ENCODE peak calls at places on chromosomes 12 and 14, in nine cellular contexts. I is NB4, Y is T-helper 1 cell, O is RPMI7951, W is sigmoid colon, V is T-helper 9 cell, K is fibroblast of the conjunctiva, U is nucleus accumbens, P is HTR-8/SVneo. F is an unnamed sample.

GRCh38 chr12:123948401-123949117 is 24.1 kb downstream of the CCDC92 start:
- DNase-seq in I (no peak), Y (no peak), O (no peak), W (no peak), V (no peak), K (no peak), U (no peak), P (no peak), F (no peak)

GRCh38 chr14:68208218-68208617 is 388.6 kb downstream of the RAD51B start:
- DNase-seq in I (no peak), Y (no peak), O (peak; percentile 52), W (no peak), V (no peak), K (no peak), U (no peak), P (no peak), F (peak; percentile 60)

GRCh38 chr14:58777541-58777979 is 139.8 kb downstream of the DACT1 start:
- DNase-seq in I (no peak), Y (no peak), O (no peak), W (no peak), V (no peak), K (no peak), U (no peak), P (no peak), F (no peak)

GRCh38 chr14:76955575-76956252 is 72.8 kb downstream of the IRF2BPL start:
- DNase-seq in I (peak; percentile 89), Y (peak; percentile 52), O (peak; percentile 91), W (no peak), V (peak; percentile 46), K (no peak), U (peak; percentile 45), P (peak; percentile 64), F (no peak)

GRCh38 chr14:36751920-36752319 is 90.3 kb downstream of the PAX9 start:
- DNase-seq in I (no peak), Y (no peak), O (no peak), W (no peak), V (no peak), K (no peak), U (no peak), P (no peak), F (no peak)

GRCh38 chr14:60349663-60350365 is 100.8 kb downstream of the PPM1A start:
- DNase-seq in I (peak; percentile 52), Y (no peak), O (peak; percentile 34), W (no peak), V (no peak), K (peak; percentile 43), U (no peak), P (peak; percentile 83), F (peak; percentile 29)

GRCh38 chr12:93722757-93723567 is 45.8 kb downstream of the CRADD start:
- DNase-seq in I (peak; percentile 13), Y (no peak), O (peak; percentile 95), W (no peak), V (no peak), K (peak; percentile 14), U (no peak), P (no peak), F (no peak)

GRCh38 chr12:131438874-131439273 is 272.0 kb upstream of the SFSWAP start:
- DNase-seq in I (no peak), Y (no peak), O (no peak), W (no peak), V (no peak), K (no peak), U (no peak), P (no peak), F (no peak)

GRCh38 chr14:77133718-77134338 is 7.8 kb downstream of the ZDHHC22 start:
- DNase-seq in I (peak; percentile 79), Y (peak; percentile 38), O (peak; percentile 61), W (no peak), V (peak; percentile 42), K (peak; percentile 4), U (no peak), P (peak; percentile 87), F (no peak)

GRCh38 chr12:14402697-14403096 is 37.2 kb downstream of the ATF7IP start:
- DNase-seq in I (no peak), Y (no peak), O (no peak), W (no peak), V (no peak), K (no peak), U (no peak), P (no peak), F (no peak)

GRCh38 chr12:52617403-52617785 is 965 bp downstream of the KRT73 start:
- DNase-seq in I (no peak), Y (no peak), O (no peak), W (no peak), V (no peak), K (no peak), U (no peak), P (no peak), F (no peak)

GRCh38 chr14:76267322-76268012 is 108.5 kb upstream of the ESRRB start:
- DNase-seq in I (peak; percentile 31), Y (no peak), O (peak; percentile 50), W (peak; percentile 69), V (no peak), K (peak; percentile 4), U (peak; percentile 14), P (peak; percentile 67), F (peak; percentile 8)

GRCh38 chr12:76426160-76426559 is 77.9 kb upstream of the BBS10 start:
- DNase-seq in I (peak; percentile 7), Y (no peak), O (no peak), W (no peak), V (no peak), K (no peak), U (no peak), P (no peak), F (no peak)

GRCh38 chr12:124036117-124037109 is 63.4 kb downstream of the ZNF664 start:
- DNase-seq in I (peak; percentile 65), Y (peak; percentile 33), O (peak; percentile 44), W (no peak), V (peak; percentile 37), K (no peak), U (peak; percentile 5), P (peak; percentile 44), F (no peak)

GRCh38 chr12:571795-572531 is 91.3 kb downstream of the NINJ2 start:
- DNase-seq in I (peak; percentile 34), Y (no peak), O (peak; percentile 68), W (peak; percentile 65), V (no peak), K (no peak), U (no peak), P (no peak), F (no peak)

GRCh38 chr14:88791629-88792571 is 853 bp downstream of the EML5 start:
- DNase-seq in I (peak; percentile 3), Y (no peak), O (peak; percentile 14), W (peak; percentile 66), V (no peak), K (no peak), U (peak; percentile 44), P (no peak), F (no peak)

GRCh38 chr12:67496616-67497015 is 151.9 kb upstream of the DYRK2 start:
- DNase-seq in I (no peak), Y (no peak), O (no peak), W (no peak), V (no peak), K (no peak), U (no peak), P (no peak), F (no peak)

GRCh38 chr14:34461334-34462131 is 507 bp downstream of the SPTSSA start:
- DNase-seq in I (peak; percentile 75), Y (no peak), O (peak; percentile 56), W (peak; percentile 82), V (no peak), K (no peak), U (peak; percentile 26), P (peak; percentile 39), F (no peak)

GRCh38 chr12:50017047-50017446 is 8.2 kb downstream of the RACGAP1 start:
- DNase-seq in I (no peak), Y (no peak), O (peak; percentile 63), W (peak; percentile 92), V (no peak), K (peak; percentile 85), U (peak; percentile 30), P (no peak), F (peak; percentile 67)

GRCh38 chr14:96176275-96176674 is 28.4 kb upstream of the BDKRB2 start:
- DNase-seq in I (no peak), Y (no peak), O (peak; percentile 89), W (peak; percentile 46), V (no peak), K (peak; percentile 44), U (no peak), P (no peak), F (peak; percentile 52)

F was measured in AG09319.